ENCODE peak calls at places on chromosomes 3 and 15, in four cellular contexts. L, Q, C and V are unnamed samples.

GRCh38 chr3:12288466-12289129 is at the start of gene PPARG:
- DNase-seq in Q (peak), C (peak), L (peak), V (no peak)

GRCh38 chr15:93028632-93029612 is 60.1 kb downstream of the RGMA start:
- DNase-seq in L (peak), Q (peak), C (peak), V (peak)

GRCh38 chr3:13104511-13104910 is 31.3 kb upstream of the IQSEC1 start:
- DNase-seq in L (no peak), Q (peak), C (no peak), V (no peak)

GRCh38 chr15:68552773-68553172 is 26.0 kb upstream of the CORO2B start:
- DNase-seq in Q (no peak), C (peak), L (no peak), V (no peak)

GRCh38 chr3:51671090-51672082 is at the start of gene TEX264:
- DNase-seq in C (peak), Q (peak), L (peak), V (peak)

GRCh38 chr3:33171580-33171979 is 47.0 kb downstream of the SUSD5 start:
- DNase-seq in L (no peak), C (no peak), Q (no peak), V (no peak)

GRCh38 chr3:179853176-179853575 is 183.6 kb downstream of the PEX5L start:
- DNase-seq in Q (no peak), L (no peak), C (peak), V (peak)

GRCh38 chr3:149010504-149010951 is 19.2 kb downstream of the GYG1 start:
- DNase-seq in Q (no peak), L (no peak), C (no peak), V (peak)

GRCh38 chr15:23910030-23910429 is 222.9 kb upstream of the NDN start:
- DNase-seq in Q (no peak), C (no peak), L (no peak), V (no peak)

GRCh38 chr3:18369561-18370185 is 55.5 kb downstream of the SATB1 start:
- DNase-seq in Q (no peak), C (no peak), L (no peak), V (no peak)

GRCh38 chr15:31332681-31333071 is 6.0 kb downstream of the KLF13 start:
- DNase-seq in L (no peak), Q (no peak), C (no peak), V (no peak)

GRCh38 chr3:27719306-27720003 is 2.7 kb downstream of the EOMES start:
- DNase-seq in L (no peak), C (no peak), Q (peak), V (no peak)

GRCh38 chr3:27722957-27723802 is 1.1 kb upstream of the EOMES start:
- DNase-seq in Q (peak), L (no peak), C (peak), V (no peak)

GRCh38 chr3:27721717-27722564 is at the start of gene EOMES:
- DNase-seq in Q (peak), C (peak), L (no peak), V (peak)

GRCh38 chr3:27720029-27720518 is 2.0 kb downstream of the EOMES start:
- DNase-seq in C (no peak), L (no peak), Q (peak), V (no peak)

GRCh38 chr3:27720899-27721716 is 1.0 kb downstream of the EOMES start:
- DNase-seq in L (no peak), C (peak), Q (peak), V (no peak)
- H3K4me3 ChIP-seq in L (peak), C (peak), Q (peak), V (peak)

DNA sequence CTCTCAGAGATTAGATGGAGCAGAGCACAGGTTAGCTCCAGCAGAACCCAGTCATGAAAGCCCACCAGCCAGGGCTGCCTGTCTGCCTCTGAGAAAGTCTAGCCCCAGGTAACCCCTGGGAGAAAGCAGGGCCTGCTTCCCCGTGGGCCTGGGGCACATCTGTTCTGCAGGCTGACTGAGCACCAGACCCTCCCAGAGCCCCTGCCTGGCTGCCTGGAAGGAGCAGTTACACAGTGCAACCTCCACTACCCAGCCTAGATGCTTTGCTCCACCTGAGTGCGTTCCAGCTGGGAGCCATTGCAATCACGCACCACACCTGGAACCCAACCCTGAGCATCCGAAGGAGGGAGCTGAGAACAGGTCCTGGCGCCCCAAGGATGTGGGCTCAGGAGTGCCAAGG is 24.7 kb upstream of the OR5K4 start:
- DNase-seq in Q (no peak), L (no peak), C (no peak), V (no peak)
- H3K4me3 ChIP-seq in Q (no peak), L (no peak), C (no peak), V (no peak)

GRCh38 chr3:71254251-71254650 is 329.3 kb downstream of the FOXP1 start:
- DNase-seq in C (peak), L (no peak), Q (no peak), V (peak)
- H3K4me3 ChIP-seq in C (no peak), L (no peak), Q (no peak), V (no peak)

GRCh38 chr15:67177750-67178149 is 76.7 kb downstream of the AAGAB start:
- DNase-seq in C (peak), Q (no peak), L (no peak), V (peak)

GRCh38 chr15:67175643-67176071 is 78.8 kb downstream of the AAGAB start:
- DNase-seq in Q (no peak), L (no peak), C (peak), V (peak)

GRCh38 chr15:67174864-67175573 is 79.4 kb downstream of the AAGAB start:
- DNase-seq in Q (no peak), C (peak), L (no peak), V (no peak)

GRCh38 chr15:67174446-67174845 is 80.0 kb downstream of the AAGAB start:
- DNase-seq in C (no peak), Q (no peak), L (no peak), V (no peak)

DNA sequence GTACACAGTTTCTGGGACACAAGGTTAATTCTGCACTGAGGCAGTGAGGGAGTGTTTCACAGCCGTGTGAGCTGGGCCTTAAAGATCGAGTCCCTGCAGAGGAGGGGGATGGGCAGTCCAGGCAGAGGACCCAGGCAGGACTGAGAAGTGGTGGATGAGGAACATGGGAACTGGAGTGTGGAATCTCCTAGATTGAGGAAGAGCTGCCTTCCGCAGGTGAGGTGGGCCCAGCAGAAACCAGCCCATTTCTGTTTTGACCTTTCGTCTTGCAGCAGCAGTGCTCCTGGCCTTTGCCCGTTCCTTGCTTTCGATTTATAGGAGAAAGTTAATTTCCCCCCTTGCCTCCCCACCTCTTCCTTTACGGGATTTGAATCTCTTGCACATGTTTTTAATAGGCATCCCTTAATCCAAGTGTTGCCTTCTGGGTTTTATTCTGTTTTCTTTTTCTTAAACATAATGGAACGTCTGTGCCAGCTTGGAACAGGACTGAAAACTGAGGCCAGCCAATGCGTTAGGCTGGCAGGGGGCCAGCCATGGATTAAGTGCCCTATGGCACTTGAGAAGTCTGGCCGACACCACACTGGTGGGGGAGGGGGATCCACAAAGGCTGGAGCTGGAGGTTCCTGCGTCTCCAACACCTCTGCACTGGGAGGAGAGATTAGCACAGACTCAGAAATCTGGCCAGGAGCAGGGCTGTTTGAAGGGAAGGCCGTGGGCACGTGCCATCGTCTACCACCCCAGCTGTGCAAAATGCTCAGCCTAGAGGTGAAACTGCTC is 78.1 kb downstream of the AAGAB start:
- DNase-seq in L (peak), C (no peak), Q (peak), V (no peak)
- H3K4me3 ChIP-seq in L (no peak), C (no peak), Q (no peak), V (no peak)

GRCh38 chr3:46858996-46859710 is 4.1 kb downstream of the MYL3 start:
- DNase-seq in Q (peak), L (peak), C (no peak), V (no peak)
- H3K4me3 ChIP-seq in Q (no peak), L (peak), C (no peak), V (no peak)

DNA sequence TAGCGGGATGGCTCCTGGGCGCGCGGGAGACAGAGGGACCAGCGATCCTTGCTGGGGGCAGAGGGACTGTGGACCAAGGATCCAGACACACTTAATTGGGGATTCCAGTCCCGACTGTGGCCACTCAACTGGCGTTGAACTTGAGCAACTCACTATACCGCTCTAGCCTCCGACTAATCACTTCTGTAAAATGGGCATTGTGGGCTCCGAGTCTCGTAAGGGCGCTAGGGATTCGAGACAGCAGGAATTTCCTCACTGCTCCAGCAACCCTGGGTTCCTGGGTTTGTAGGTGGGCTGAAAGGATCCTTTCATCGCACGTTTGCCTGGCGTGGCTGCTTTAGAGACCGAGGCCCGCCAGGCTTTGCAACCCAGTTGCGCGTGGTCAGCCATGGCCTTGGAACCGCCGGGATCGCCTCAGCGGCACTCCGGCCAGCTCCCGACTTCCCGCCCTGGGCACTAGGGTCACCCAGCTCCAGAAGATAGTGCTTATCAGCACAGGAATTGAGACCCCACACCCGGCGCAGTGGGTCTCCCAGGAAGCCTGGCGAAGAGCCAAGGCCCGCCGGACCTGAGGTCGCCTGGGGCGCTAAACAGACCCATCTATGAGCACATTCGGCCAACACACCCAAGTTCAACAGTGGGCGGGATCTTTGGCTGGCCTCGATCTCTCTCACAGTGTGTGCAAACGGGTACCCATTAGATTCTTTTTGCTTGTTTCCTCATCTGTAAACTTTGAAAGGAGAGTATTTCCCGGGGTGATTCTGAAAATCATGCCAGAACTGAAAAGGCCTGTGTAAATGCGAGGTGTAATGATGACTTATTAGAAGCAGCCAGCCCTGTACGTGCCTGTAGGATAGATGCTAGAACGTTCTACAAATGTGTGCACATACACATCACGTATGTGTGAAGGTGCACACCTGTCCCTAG is 9.9 kb downstream of the FOXL2 start:
- DNase-seq in C (peak), Q (peak), L (no peak), V (no peak)
- H3K4me3 ChIP-seq in C (peak), Q (peak), L (peak), V (no peak)

DNA sequence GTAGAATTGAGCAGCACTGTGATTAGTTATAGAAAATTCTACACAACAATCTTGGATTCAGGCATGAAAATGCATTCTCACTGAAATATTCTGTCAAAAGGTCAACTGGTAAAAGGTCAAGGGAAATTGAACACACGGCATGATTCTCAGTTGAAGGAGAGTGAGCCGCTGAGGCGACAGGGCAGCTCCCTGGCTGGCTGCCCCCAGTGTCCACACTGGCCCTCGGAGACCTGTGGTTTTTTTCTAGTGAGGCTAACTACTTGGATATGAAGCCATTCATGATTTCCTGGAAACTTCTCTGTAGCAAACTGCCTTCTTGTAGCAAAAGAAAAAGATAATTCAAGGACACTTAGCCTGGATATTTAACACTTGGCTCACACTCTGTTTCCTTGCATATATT is 37.2 kb downstream of the AADACL2 start:
- DNase-seq in L (peak), Q (no peak), C (peak), V (peak)
- H3K4me3 ChIP-seq in L (no peak), Q (no peak), C (no peak), V (peak)